ENCODE peak calls at places on chromosomes 4 and X, in seven cellular contexts. G is A673, H is fibroblast of pulmonary artery, X is HL-60, B is OCI-LY7, K is ascending aorta, U is lower leg skin. L is an unnamed sample.

GRCh38 chrX:119870626-119871131 is 854 bp downstream of the RNF113A start:
- DNase-seq in X (peak), U (no peak), G (peak), K (no peak), B (peak), H (no peak), L (no peak)

GRCh38 chr4:74284074-74284473 is 24.2 kb upstream of the EPGN start:
- DNase-seq in U (no peak), G (no peak), X (no peak), B (no peak), H (peak), K (no peak), L (no peak)

GRCh38 chr4:152460488-152460887 is 75.4 kb downstream of the FBXW7 start:
- DNase-seq in K (no peak), B (peak), X (peak), G (peak), U (no peak), H (peak), L (no peak)

GRCh38 chr4:38111717-38112116 is 151.5 kb downstream of the PTTG2 start:
- DNase-seq in G (no peak), K (no peak), X (no peak), B (no peak), H (no peak), U (no peak), L (no peak)

GRCh38 chrX:1357993-1358392 is 21.4 kb downstream of the IL3RA start:
- DNase-seq in X (no peak), G (no peak), B (no peak), K (no peak), H (no peak), U (no peak), L (no peak)

GRCh38 chr4:128249787-128250668 is 37.6 kb downstream of the PGRMC2 start:
- DNase-seq in B (peak), H (no peak), G (peak), U (no peak), X (no peak), K (no peak), L (no peak)

GRCh38 chr4:73897380-73898136 is 28.4 kb downstream of the CXCL1 start:
- DNase-seq in X (no peak), G (no peak), K (no peak), B (no peak), U (no peak), H (peak), L (no peak)

GRCh38 chr4:88291003-88291402 is 6.6 kb upstream of the PPM1K start:
- DNase-seq in U (no peak), K (no peak), X (no peak), B (no peak), H (peak), G (no peak), L (peak)

GRCh38 chr4:173505924-173506779 is 23.9 kb downstream of the HAND2 start:
- DNase-seq in B (peak), U (peak), G (peak), X (no peak), K (no peak), H (peak), L (no peak)

GRCh38 chr4:78864405-78865024 is 74.7 kb downstream of the PAQR3 start:
- DNase-seq in K (no peak), B (peak), U (no peak), X (peak), H (peak), G (peak), L (no peak)

GRCh38 chr4:101163936-101164335 is 183.4 kb downstream of the PPP3CA start:
- DNase-seq in K (no peak), G (no peak), X (no peak), B (no peak), H (no peak), U (no peak), L (no peak)

GRCh38 chrX:120016068-120016441 is 61.4 kb downstream of the RHOXF2B start:
- DNase-seq in H (no peak), B (no peak), U (no peak), X (no peak), G (no peak), K (no peak), L (no peak)

GRCh38 chr4:88110826-88111225 is 47.6 kb downstream of the ABCG2 start:
- DNase-seq in K (no peak), G (no peak), X (no peak), H (no peak), B (no peak), U (no peak), L (no peak)

GRCh38 chr4:155974957-155975356 is 21.3 kb upstream of the CTSO start:
- DNase-seq in U (no peak), K (no peak), B (no peak), H (no peak), G (no peak), X (no peak), L (no peak)

GRCh38 chrX:150223176-150224015 is 139.7 kb upstream of the MAMLD1 start:
- DNase-seq in H (no peak), B (no peak), G (no peak), U (peak), X (no peak), K (no peak), L (no peak)

GRCh38 chr4:79049840-79050520 is 110.7 kb upstream of the PAQR3 start:
- DNase-seq in U (peak), H (no peak), B (no peak), X (no peak), G (no peak), K (no peak), L (no peak)

GRCh38 chr4:107930821-107931774 is at the start of gene CYP2U1:
- DNase-seq in H (peak), X (peak), U (peak), G (peak), K (peak), B (peak), L (peak)

GRCh38 chr4:113435893-113436292 is 325.6 kb downstream of the CAMK2D start:
- DNase-seq in B (no peak), H (peak), K (no peak), U (peak), G (peak), X (no peak), L (peak)

GRCh38 chr4:95563638-95564337 is 15.0 kb upstream of the UNC5C start:
- DNase-seq in X (no peak), B (no peak), H (no peak), G (no peak), K (no peak), U (no peak), L (no peak)

GRCh38 chr4:26885912-26886274 is 25.3 kb downstream of the STIM2 start:
- DNase-seq in U (no peak), K (no peak), X (no peak), H (no peak), B (peak), G (no peak), L (peak)

GRCh38 chr4:106627071-106627470 is 258.5 kb upstream of the GIMD1 start:
- DNase-seq in K (no peak), B (no peak), X (no peak), U (no peak), G (no peak), H (peak), L (no peak)

GRCh38 chrX:3518870-3519269 is 172.4 kb upstream of the MXRA5 start:
- DNase-seq in G (no peak), B (no peak), U (no peak), K (no peak), H (peak), X (no peak), L (peak)

DNA sequence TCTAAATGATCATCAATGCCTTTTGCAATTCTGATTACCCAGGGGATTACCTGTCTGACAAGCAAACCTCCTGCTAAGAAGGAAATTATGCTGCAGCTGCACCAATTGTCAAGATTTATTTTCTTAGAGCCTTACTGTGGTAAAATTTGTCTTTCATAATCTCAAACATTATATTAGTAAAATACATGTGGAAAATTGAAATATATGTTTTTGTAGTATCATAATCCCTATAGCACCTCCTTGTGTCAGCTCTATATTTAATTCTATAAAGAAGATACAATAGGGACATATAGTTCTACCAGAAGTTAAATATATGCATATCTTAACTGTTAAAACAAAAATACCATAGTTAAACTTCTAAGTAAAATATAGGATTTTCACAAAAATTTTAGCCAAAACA is 655.6 kb upstream of the PCDH10 start:
- DNase-seq in K (no peak), G (no peak), U (no peak), B (no peak), H (no peak), X (no peak), L (no peak)
- TF ChIP-seq CTCF in K (no peak), G (no peak), U (no peak), B (peak), H (no peak), X (no peak), L (no peak)

GRCh38 chr4:16775411-16776154 is 122.9 kb downstream of the LDB2 start:
- DNase-seq in X (no peak), B (no peak), G (peak), K (no peak), U (no peak), H (no peak), L (no peak)
- H3K4me3 ChIP-seq in X (no peak), B (no peak), G (no peak), K (no peak), U (no peak), H (no peak), L (no peak)

DNA sequence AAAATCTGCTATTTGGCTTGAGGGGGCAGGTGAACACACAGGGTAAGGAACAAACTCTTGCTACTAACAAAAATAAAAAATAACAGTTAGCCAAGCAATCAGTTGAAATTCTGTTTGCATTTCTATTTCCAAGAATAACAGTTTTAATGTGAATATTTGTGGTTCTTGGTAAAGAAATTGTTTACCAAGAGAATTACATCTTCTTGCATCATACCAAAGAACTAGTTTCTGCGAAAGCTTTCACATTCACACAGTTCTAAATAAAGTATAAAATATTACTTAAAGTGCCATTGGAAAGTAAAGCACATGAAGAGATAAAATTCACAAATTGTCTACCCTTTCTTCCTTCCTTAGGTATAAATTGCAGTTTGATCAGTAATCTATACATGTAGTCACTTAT is 54.4 kb downstream of the KLHL4 start:
- DNase-seq in B (no peak), U (no peak), X (no peak), G (no peak), H (peak), K (no peak), L (no peak)
- TF ChIP-seq CTCF in B (no peak), U (no peak), X (no peak), G (no peak), H (no peak), K (no peak), L (no peak)

GRCh38 chr4:118225521-118225920 is 127.3 kb downstream of the PRSS12 start:
- DNase-seq in G (no peak), H (no peak), X (no peak), K (no peak), B (no peak), U (no peak), L (no peak)
- H3K4me3 ChIP-seq in G (no peak), H (no peak), X (no peak), K (no peak), B (no peak), U (no peak), L (no peak)

DNA sequence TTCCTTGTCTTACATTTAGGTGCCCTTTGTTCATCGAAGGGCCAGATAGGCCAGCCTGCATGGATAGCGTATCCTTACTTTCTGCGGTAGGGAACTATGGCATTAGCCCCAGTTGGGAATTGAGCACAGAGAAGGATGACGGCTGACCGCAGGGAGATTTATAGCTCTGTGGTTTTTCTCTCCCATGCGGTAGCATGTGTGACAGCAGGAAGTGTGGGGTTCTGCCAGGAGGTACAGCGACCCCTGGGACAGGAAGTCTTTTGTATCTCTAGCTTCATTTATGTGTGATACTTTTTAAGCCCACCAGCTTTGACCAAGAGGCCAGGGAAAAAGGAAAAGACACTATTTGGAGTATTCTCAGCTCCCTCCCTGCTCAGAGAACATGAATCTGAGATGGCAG is 33.1 kb downstream of the GAB3 start:
- DNase-seq in U (no peak), K (no peak), H (peak), X (peak), B (peak), G (peak), L (no peak)
- TF ChIP-seq CTCF in U (no peak), K (no peak), H (no peak), X (no peak), B (peak), G (peak), L (no peak)

DNA sequence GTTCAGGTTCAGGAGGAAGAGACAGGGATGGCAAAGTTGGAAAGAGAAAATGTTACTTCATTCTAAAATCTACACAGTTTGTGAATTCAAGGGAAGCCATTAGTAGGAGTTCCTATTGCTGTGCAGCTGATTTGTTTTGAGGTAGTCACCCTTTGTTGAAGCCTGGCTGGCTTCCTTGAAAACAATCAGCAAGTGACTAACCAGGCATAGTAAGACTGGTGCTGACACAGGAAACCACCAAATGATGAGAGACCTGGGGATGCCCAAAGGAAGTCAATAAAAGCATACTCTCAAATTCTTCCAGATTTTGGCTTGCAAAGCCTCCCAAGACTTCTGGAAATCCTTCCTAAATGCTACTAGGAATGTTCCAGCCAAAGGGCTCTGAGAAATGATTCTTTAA is 23.9 kb upstream of the PRDM8 start:
- DNase-seq in H (peak), G (no peak), X (no peak), B (peak), K (no peak), U (no peak), L (no peak)
- H3K4me3 ChIP-seq in H (no peak), G (no peak), X (no peak), B (no peak), K (no peak), U (no peak), L (no peak)

DNA sequence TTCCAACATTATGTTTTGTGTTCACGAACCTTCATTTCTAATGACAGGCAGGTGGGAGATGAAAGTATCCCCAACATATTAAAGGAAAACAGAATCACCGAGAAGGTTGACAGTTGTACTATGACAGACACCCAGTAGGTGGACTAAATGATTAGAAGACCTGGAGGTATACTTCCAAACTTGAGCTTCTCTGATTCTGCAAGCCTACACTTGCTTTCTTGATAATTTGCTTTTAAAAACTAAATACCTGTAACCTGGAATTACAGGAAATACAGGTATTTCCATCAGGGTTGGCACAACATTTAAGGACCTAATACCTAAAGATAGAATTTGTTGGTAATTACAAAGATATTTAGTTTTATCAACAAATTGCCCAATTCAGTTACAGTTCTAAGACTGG is 43.4 kb downstream of the C4orf51 start:
- DNase-seq in U (no peak), H (no peak), X (no peak), K (no peak), G (no peak), B (no peak), L (no peak)
- TF ChIP-seq CTCF in U (no peak), H (no peak), X (no peak), K (no peak), G (no peak), B (peak), L (no peak)

GRCh38 chrX:19670321-19670750 is 155.0 kb upstream of the MAP3K15 start:
- DNase-seq in U (no peak), G (no peak), B (no peak), K (no peak), H (peak), X (no peak), L (no peak)
- H3K4me3 ChIP-seq in U (no peak), G (no peak), B (no peak), K (no peak), H (peak), X (no peak), L (no peak)

GRCh38 chrX:152945021-152945979 is 47.4 kb downstream of the ZNF185 start:
- DNase-seq in U (no peak), X (no peak), B (no peak), K (no peak), H (no peak), G (no peak), L (no peak)
- TF ChIP-seq CTCF in U (no peak), X (no peak), B (no peak), K (no peak), H (no peak), G (no peak), L (no peak)

L was measured in gastrocnemius medialis.